ENCODE peak calls at places on chromosomes 5 and 9, in seven cellular contexts. Y is pancreas, A is right atrium auricular region, W is spleen, F is glutamatergic neuron, E is heart left ventricle, V is left lung. C is an unnamed sample.

GRCh38 chr9:126809068-126809467 is 4.2 kb downstream of the ZBTB43 start:
- DNase-seq in Y (no peak), A (no peak), W (no peak), F (no peak), E (no peak), V (no peak), C (no peak)

GRCh38 chr9:38682713-38683112 is 37.2 kb downstream of the FAM240B start:
- DNase-seq in Y (no peak), A (peak), W (no peak), F (no peak), E (no peak), V (no peak), C (no peak)

GRCh38 chr5:53037141-53037859 is 48.1 kb downstream of the ITGA2 start:
- DNase-seq in Y (no peak), A (no peak), W (no peak), F (no peak), E (no peak), V (no peak), C (no peak)

GRCh38 chr9:7236186-7236585 is 478.4 kb downstream of the KDM4C start:
- DNase-seq in Y (no peak), A (no peak), W (no peak), F (no peak), E (no peak), V (no peak), C (no peak)

GRCh38 chr5:110478899-110479298 is 247.6 kb downstream of the TMEM232 start:
- DNase-seq in Y (no peak), A (no peak), W (no peak), F (no peak), E (no peak), V (no peak), C (no peak)

GRCh38 chr5:80237243-80237642 is 18.6 kb downstream of the SERINC5 start:
- DNase-seq in Y (no peak), A (no peak), W (no peak), F (no peak), E (no peak), V (no peak), C (no peak)

GRCh38 chr5:38011641-38012188 is 171.9 kb upstream of the GDNF start:
- DNase-seq in Y (no peak), A (no peak), W (no peak), F (no peak), E (no peak), V (no peak), C (no peak)

GRCh38 chr9:107839371-107839770 is 349.8 kb upstream of the KLF4 start:
- DNase-seq in Y (no peak), A (no peak), W (no peak), F (no peak), E (no peak), V (no peak), C (no peak)

GRCh38 chr9:81664638-81665513 is 24.5 kb downstream of the TLE1 start:
- DNase-seq in Y (no peak), A (no peak), W (no peak), F (no peak), E (no peak), V (no peak), C (no peak)

GRCh38 chr5:112711436-112711835 is 26.2 kb upstream of the APC start:
- DNase-seq in Y (no peak), A (no peak), W (no peak), F (no peak), E (no peak), V (no peak), C (no peak)

GRCh38 chr9:14136047-14136446 is 177.9 kb downstream of the NFIB start:
- DNase-seq in Y (no peak), A (no peak), W (no peak), F (no peak), E (no peak), V (no peak), C (no peak)

GRCh38 chr9:68907910-68908309 is 106.0 kb downstream of the PRKACG start:
- DNase-seq in Y (no peak), A (no peak), W (no peak), F (no peak), E (no peak), V (no peak), C (no peak)

GRCh38 chr5:133203317-133204305 is 151.8 kb downstream of the HSPA4 start:
- DNase-seq in Y (no peak), A (peak), W (no peak), F (no peak), E (no peak), V (no peak), C (no peak)

GRCh38 chr9:120893917-120894316 is 16.9 kb upstream of the PHF19 start:
- DNase-seq in Y (no peak), A (no peak), W (no peak), F (no peak), E (no peak), V (no peak), C (no peak)

GRCh38 chr5:173868096-173868879 is 19.9 kb upstream of the CPEB4 start:
- DNase-seq in Y (no peak), A (no peak), W (no peak), F (no peak), E (no peak), V (no peak), C (no peak)

GRCh38 chr9:111963995-111964394 is 67.4 kb downstream of the UGCG start:
- DNase-seq in Y (no peak), A (no peak), W (no peak), F (no peak), E (no peak), V (no peak), C (no peak)

GRCh38 chr9:84239341-84239740 is 101.2 kb downstream of the SLC28A3 start:
- DNase-seq in Y (no peak), A (no peak), W (no peak), F (no peak), E (no peak), V (no peak), C (no peak)

GRCh38 chr9:92718086-92719001 is 46.3 kb downstream of the BICD2 start:
- DNase-seq in Y (no peak), A (peak), W (peak), F (no peak), E (no peak), V (no peak), C (no peak)

GRCh38 chr9:71854811-71855210 is 56.2 kb downstream of the ABHD17B start:
- DNase-seq in Y (no peak), A (no peak), W (no peak), F (peak), E (no peak), V (no peak), C (no peak)

GRCh38 chr9:16871358-16872151 is 1.1 kb upstream of the BNC2 start:
- DNase-seq in Y (no peak), A (peak), W (peak), F (peak), E (peak), V (peak), C (peak)

GRCh38 chr5:124713595-124713994 is 32.8 kb downstream of the ZNF608 start:
- DNase-seq in Y (no peak), A (no peak), W (no peak), F (no peak), E (no peak), V (no peak), C (no peak)

GRCh38 chr5:56681346-56681745 is 134.0 kb upstream of the MAP3K1 start:
- DNase-seq in Y (no peak), A (no peak), W (no peak), F (no peak), E (no peak), V (no peak), C (no peak)

GRCh38 chr9:137035507-137035834 is 3.6 kb upstream of the FUT7 start:
- DNase-seq in Y (no peak), A (no peak), W (no peak), F (no peak), E (no peak), V (no peak), C (no peak)

GRCh38 chr9:137195525-137196220 is 4.9 kb downstream of the TPRN start:
- DNase-seq in Y (peak), A (no peak), W (no peak), F (no peak), E (no peak), V (no peak), C (no peak)

GRCh38 chr5:160640417-160640816 is 211.6 kb downstream of the ATP10B start:
- DNase-seq in Y (no peak), A (no peak), W (no peak), F (no peak), E (no peak), V (no peak), C (no peak)

GRCh38 chr9:130302785-130303612 is 37.4 kb downstream of the HMCN2 start:
- DNase-seq in Y (no peak), A (no peak), W (no peak), F (no peak), E (peak), V (peak), C (no peak)

GRCh38 chr5:62007457-62007856 is 298.5 kb upstream of the KIF2A start:
- DNase-seq in Y (no peak), A (no peak), W (no peak), F (no peak), E (no peak), V (no peak), C (no peak)

GRCh38 chr9:120845255-120845654 is 2.5 kb upstream of the PSMD5 start:
- DNase-seq in Y (no peak), A (no peak), W (no peak), F (no peak), E (no peak), V (no peak), C (no peak)

GRCh38 chr5:154237376-154237743 is 46.8 kb downstream of the GALNT10 start:
- DNase-seq in Y (no peak), A (no peak), W (no peak), F (no peak), E (no peak), V (no peak), C (no peak)

GRCh38 chr9:6160579-6160978 is 55.0 kb upstream of the IL33 start:
- DNase-seq in Y (no peak), A (no peak), W (no peak), F (no peak), E (no peak), V (no peak), C (no peak)

GRCh38 chr9:137095664-137096517 is 9.1 kb downstream of the MAN1B1 start:
- DNase-seq in Y (peak), A (no peak), W (peak), F (no peak), E (no peak), V (no peak), C (no peak)

GRCh38 chr9:33190021-33190420 is 22.9 kb upstream of the B4GALT1 start:
- DNase-seq in Y (no peak), A (no peak), W (no peak), F (no peak), E (no peak), V (no peak), C (no peak)

GRCh38 chr5:65861830-65862241 is 64.5 kb upstream of the ERBIN start:
- DNase-seq in Y (no peak), A (no peak), W (no peak), F (no peak), E (no peak), V (no peak), C (no peak)

GRCh38 chr5:4520557-4520956 is 619.6 kb upstream of the ADAMTS16 start:
- DNase-seq in Y (no peak), A (no peak), W (no peak), F (no peak), E (no peak), V (no peak), C (no peak)

GRCh38 chr9:113056191-113057106 is at the start of gene ZFP37:
- DNase-seq in Y (peak), A (peak), W (peak), F (peak), E (peak), V (peak), C (peak)

GRCh38 chr5:16428359-16428758 is 37.2 kb downstream of the ZNF622 start:
- DNase-seq in Y (no peak), A (no peak), W (no peak), F (no peak), E (no peak), V (no peak), C (no peak)

GRCh38 chr9:7241694-7242093 is 483.9 kb downstream of the KDM4C start:
- DNase-seq in Y (no peak), A (no peak), W (no peak), F (no peak), E (no peak), V (no peak), C (no peak)

GRCh38 chr5:141411575-141411974 is 1.2 kb upstream of the PCDHGA10 start:
- DNase-seq in Y (no peak), A (no peak), W (no peak), F (no peak), E (no peak), V (no peak), C (no peak)

GRCh38 chr5:141413540-141414069 is 818 bp downstream of the PCDHGA10 start:
- DNase-seq in Y (no peak), A (no peak), W (no peak), F (no peak), E (no peak), V (peak), C (no peak)

GRCh38 chr5:141409598-141410306 is 1.9 kb downstream of the PCDHGB6 start:
- DNase-seq in Y (no peak), A (no peak), W (no peak), F (no peak), E (no peak), V (peak), C (no peak)

GRCh38 chr5:141412853-141413539 is at the start of gene PCDHGA10:
- DNase-seq in Y (no peak), A (no peak), W (no peak), F (peak), E (peak), V (peak), C (peak)
- TF ChIP-seq CTCF in Y (no peak), A (peak), W (peak), F (peak), E (peak), V (peak), C (peak)

DNA sequence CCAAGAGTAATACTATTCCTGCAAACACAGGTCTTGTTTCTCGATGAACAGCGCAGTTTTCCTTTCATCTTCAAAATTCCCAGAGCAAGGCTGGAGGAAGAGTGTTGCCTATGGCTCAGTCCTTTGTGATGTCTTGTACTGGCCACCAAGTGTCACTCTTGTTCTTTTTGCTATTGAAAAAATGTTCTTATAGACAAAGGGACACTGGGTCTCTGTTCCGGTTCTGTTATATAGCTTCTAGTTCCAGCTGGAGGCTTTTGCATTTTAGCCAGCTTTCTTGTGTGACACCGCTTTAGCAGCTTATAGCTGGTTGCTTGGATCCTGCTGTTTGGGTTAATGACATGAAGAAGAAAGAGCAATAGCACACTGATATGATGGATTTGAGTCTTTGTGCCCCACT is 343.7 kb upstream of the KCNN2 start:
- DNase-seq in Y (no peak), A (no peak), W (no peak), F (no peak), E (no peak), V (no peak), C (no peak)
- TF ChIP-seq CTCF in Y (no peak), A (peak), W (no peak), F (no peak), E (peak), V (no peak), C (peak)

DNA sequence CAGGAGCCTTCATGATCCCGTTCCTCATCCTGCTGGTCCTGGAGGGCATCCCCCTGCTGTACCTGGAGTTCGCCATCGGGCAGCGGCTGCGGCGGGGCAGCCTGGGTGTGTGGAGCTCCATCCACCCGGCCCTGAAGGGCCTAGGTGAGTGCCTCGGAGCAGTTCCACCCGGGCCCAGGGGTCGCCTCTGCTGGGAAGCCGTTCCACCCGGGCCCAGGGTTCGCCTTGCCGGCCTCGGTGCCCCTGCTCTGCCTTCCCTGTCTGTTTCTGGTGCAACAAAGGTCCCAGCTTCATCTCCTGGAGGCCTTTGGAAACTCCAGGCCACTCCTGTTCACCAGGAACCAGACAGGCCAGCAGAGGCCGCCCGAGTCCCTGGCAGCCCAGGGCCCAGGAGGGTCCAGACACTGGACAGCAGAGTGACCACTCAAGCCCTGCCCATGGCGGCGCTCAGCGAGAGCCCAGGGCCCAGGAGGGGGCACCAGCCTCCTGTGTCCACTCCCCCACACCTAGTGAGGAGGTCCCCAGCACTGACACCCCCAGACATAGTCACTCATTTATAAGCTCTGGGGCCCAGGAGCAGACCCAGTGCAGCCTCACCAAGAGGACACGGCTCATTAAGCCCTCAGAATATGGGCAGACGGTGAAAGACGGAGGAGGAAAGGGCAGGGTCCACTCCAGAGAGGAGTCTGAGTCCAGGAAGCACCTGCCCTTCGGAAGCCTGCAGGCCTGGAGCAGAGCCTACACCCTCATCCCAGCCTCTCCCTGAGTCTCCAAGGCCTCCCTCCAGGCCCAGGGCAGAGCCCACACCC is 7.6 kb downstream of the SLC6A19 start:
- DNase-seq in Y (peak), A (no peak), W (no peak), F (peak), E (no peak), V (peak), C (peak)
- TF ChIP-seq CTCF in Y (no peak), A (peak), W (peak), F (no peak), E (no peak), V (peak), C (no peak)

DNA sequence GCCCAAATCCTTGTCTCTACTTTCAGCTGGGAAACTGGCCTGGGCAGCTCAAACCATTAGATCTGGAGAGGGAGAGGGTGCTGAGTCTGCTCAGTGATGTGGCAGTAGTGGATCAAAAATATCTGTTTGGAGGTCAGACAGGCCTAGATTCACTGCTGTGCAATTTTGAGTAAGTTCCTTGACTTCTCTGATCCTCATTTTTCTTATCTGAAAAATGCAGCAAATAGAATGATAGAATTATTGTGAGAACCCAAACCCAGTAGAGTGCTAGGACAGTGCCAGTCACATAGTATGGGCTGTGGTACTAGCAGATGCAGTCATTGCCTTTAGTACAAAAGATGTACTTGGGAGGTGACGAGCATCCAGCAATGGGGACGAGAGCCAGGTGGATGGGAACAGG is 50.2 kb downstream of the ARHGEF37 start:
- DNase-seq in Y (no peak), A (no peak), W (no peak), F (no peak), E (no peak), V (no peak), C (no peak)
- TF ChIP-seq CTCF in Y (no peak), A (no peak), W (no peak), F (no peak), E (no peak), V (no peak), C (no peak)

DNA sequence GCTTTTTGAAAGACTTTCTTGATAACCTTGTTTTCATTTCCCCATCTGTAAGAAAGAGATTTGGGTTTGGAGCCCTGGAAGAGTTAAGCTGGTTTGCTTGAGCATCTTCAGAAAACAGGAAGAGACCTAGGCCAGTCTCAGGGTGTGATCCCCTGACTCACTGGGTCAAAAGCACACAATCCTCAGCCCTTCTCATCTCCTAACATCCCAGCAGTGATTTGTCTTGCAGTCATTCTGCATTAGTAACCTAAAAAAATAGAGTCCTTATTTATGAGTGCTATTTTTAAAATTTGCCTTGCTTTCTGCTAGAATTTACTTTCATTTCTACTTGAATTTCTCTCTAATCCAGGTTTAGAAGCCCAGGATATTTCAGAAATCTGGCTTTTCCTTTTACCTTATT is 16.4 kb upstream of the ARSB start:
- DNase-seq in Y (no peak), A (no peak), W (no peak), F (no peak), E (no peak), V (no peak), C (no peak)
- TF ChIP-seq CTCF in Y (no peak), A (no peak), W (no peak), F (no peak), E (no peak), V (no peak), C (no peak)

GRCh38 chr5:169279125-169279524 is 21.8 kb downstream of the SLIT3 start:
- DNase-seq in Y (no peak), A (no peak), W (no peak), F (no peak), E (no peak), V (no peak), C (no peak)
- TF ChIP-seq CTCF in Y (no peak), A (no peak), W (no peak), F (no peak), E (no peak), V (no peak), C (no peak)

GRCh38 chr9:103399535-103399934 is 404.4 kb downstream of the CYLC2 start:
- DNase-seq in Y (no peak), A (no peak), W (no peak), F (no peak), E (no peak), V (no peak), C (no peak)

DNA sequence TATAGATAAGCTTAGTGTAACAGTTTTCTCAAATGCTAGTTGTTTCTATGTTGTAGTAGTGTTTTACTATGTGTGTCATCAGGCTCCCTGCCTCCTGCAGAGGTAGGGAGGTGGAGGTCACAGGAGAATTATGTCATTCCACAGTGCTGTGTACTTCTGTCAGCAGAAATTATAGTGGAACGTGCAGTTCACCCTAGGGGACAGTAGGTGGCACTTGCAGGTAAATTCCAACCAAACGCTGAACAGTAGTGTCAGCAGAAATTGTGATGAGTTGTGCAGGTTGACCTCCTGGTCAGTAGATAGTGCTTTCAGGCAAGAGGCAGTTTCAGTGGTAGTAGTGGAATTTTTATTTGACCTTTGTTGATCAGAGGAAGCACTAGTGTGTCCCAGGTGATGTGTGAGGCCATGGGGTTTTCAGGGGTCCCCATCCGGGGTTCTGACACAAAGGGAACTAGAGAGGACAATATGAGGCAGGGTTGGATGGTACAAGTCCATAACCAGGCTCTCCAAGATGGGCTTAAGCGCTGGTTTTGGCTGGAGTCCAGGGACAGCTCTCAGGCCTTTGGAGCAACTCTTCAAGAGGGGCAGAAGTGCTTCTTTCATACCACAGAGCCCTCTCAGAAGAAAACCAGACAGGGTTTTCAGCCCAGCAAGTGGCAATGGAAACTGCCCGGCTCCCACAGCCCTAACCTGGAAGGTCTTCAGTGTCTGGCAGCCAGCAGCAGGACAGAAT is 402.9 kb downstream of the CYLC2 start:
- DNase-seq in Y (peak), A (no peak), W (no peak), F (peak), E (no peak), V (no peak), C (no peak)
- TF ChIP-seq CTCF in Y (peak), A (peak), W (peak), F (peak), E (peak), V (peak), C (peak)

C was measured in endothelial cell.